ENCODE peak calls at places on chromosomes 11 and 22, in ten cellular contexts. One of them, this sample, is unnamed.

GRCh38 chr11:69167130-69167915 is 11.6 kb downstream of the SMIM38 start:
- DNase-seq in osteoblast: no peak
- DNase-seq in fibroblast of the aortic adventitia: no peak
- DNase-seq in upper lobe of left lung: no peak
- DNase-seq in nephron progenitor cell: no peak
- DNase-seq in dorsolateral prefrontal cortex: no peak
- DNase-seq in WTC11: no peak
- DNase-seq in chondrocyte: peak
- DNase-seq in choroid plexus epithelial cell: no peak
- DNase-seq in pancreas: no peak
- DNase-seq in this sample: no peak

GRCh38 chr11:104001474-104001873 is 35.0 kb upstream of the DDI1 start:
- DNase-seq in WTC11: no peak
- DNase-seq in fibroblast of the aortic adventitia: peak
- DNase-seq in osteoblast: no peak
- DNase-seq in nephron progenitor cell: no peak
- DNase-seq in choroid plexus epithelial cell: peak
- DNase-seq in chondrocyte: no peak
- DNase-seq in dorsolateral prefrontal cortex: no peak
- DNase-seq in upper lobe of left lung: no peak
- DNase-seq in pancreas: no peak
- DNase-seq in this sample: no peak

GRCh38 chr11:82315093-82315492 is 418.6 kb downstream of the FAM181B start:
- DNase-seq in upper lobe of left lung: peak
- DNase-seq in pancreas: peak
- DNase-seq in chondrocyte: no peak
- DNase-seq in dorsolateral prefrontal cortex: no peak
- DNase-seq in WTC11: peak
- DNase-seq in osteoblast: no peak
- DNase-seq in nephron progenitor cell: peak
- DNase-seq in choroid plexus epithelial cell: no peak
- DNase-seq in fibroblast of the aortic adventitia: no peak
- DNase-seq in this sample: no peak

GRCh38 chr11:94775576-94776327 is 7.6 kb downstream of the AMOTL1 start:
- DNase-seq in dorsolateral prefrontal cortex: no peak
- DNase-seq in upper lobe of left lung: no peak
- DNase-seq in nephron progenitor cell: no peak
- DNase-seq in chondrocyte: no peak
- DNase-seq in osteoblast: no peak
- DNase-seq in choroid plexus epithelial cell: no peak
- DNase-seq in pancreas: no peak
- DNase-seq in fibroblast of the aortic adventitia: no peak
- DNase-seq in WTC11: no peak
- DNase-seq in this sample: no peak

GRCh38 chr11:36129955-36130354 is 159.3 kb downstream of the COMMD9 start:
- DNase-seq in osteoblast: no peak
- DNase-seq in choroid plexus epithelial cell: no peak
- DNase-seq in pancreas: no peak
- DNase-seq in WTC11: no peak
- DNase-seq in upper lobe of left lung: no peak
- DNase-seq in fibroblast of the aortic adventitia: no peak
- DNase-seq in chondrocyte: no peak
- DNase-seq in nephron progenitor cell: no peak
- DNase-seq in dorsolateral prefrontal cortex: no peak
- DNase-seq in this sample: no peak

GRCh38 chr22:46104170-46104880 is 46.0 kb upstream of the PPARA start:
- DNase-seq in fibroblast of the aortic adventitia: no peak
- DNase-seq in upper lobe of left lung: no peak
- DNase-seq in WTC11: no peak
- DNase-seq in osteoblast: no peak
- DNase-seq in pancreas: peak
- DNase-seq in dorsolateral prefrontal cortex: peak
- DNase-seq in nephron progenitor cell: no peak
- DNase-seq in chondrocyte: no peak
- DNase-seq in choroid plexus epithelial cell: no peak
- DNase-seq in this sample: no peak

GRCh38 chr11:119864836-119865235 is 135.8 kb upstream of the NECTIN1 start:
- DNase-seq in upper lobe of left lung: no peak
- DNase-seq in WTC11: no peak
- DNase-seq in fibroblast of the aortic adventitia: no peak
- DNase-seq in dorsolateral prefrontal cortex: no peak
- DNase-seq in choroid plexus epithelial cell: no peak
- DNase-seq in pancreas: no peak
- DNase-seq in osteoblast: no peak
- DNase-seq in chondrocyte: no peak
- DNase-seq in nephron progenitor cell: no peak
- DNase-seq in this sample: no peak

GRCh38 chr11:79077684-79078379 is 363.0 kb downstream of the TENM4 start:
- DNase-seq in osteoblast: no peak
- DNase-seq in choroid plexus epithelial cell: no peak
- DNase-seq in upper lobe of left lung: no peak
- DNase-seq in chondrocyte: no peak
- DNase-seq in WTC11: no peak
- DNase-seq in nephron progenitor cell: no peak
- DNase-seq in dorsolateral prefrontal cortex: no peak
- DNase-seq in fibroblast of the aortic adventitia: no peak
- DNase-seq in pancreas: no peak
- DNase-seq in this sample: no peak

GRCh38 chr22:32106930-32107329 is 52.2 kb downstream of the C22orf42 start:
- DNase-seq in choroid plexus epithelial cell: peak
- DNase-seq in fibroblast of the aortic adventitia: peak
- DNase-seq in chondrocyte: no peak
- DNase-seq in WTC11: peak
- DNase-seq in pancreas: no peak
- DNase-seq in dorsolateral prefrontal cortex: no peak
- DNase-seq in osteoblast: no peak
- DNase-seq in nephron progenitor cell: peak
- DNase-seq in upper lobe of left lung: no peak
- DNase-seq in this sample: no peak

GRCh38 chr11:77730789-77731188 is 89.7 kb downstream of the RSF1 start:
- DNase-seq in pancreas: no peak
- DNase-seq in dorsolateral prefrontal cortex: no peak
- DNase-seq in choroid plexus epithelial cell: no peak
- DNase-seq in osteoblast: no peak
- DNase-seq in upper lobe of left lung: no peak
- DNase-seq in nephron progenitor cell: no peak
- DNase-seq in chondrocyte: no peak
- DNase-seq in WTC11: no peak
- DNase-seq in fibroblast of the aortic adventitia: no peak
- DNase-seq in this sample: no peak

GRCh38 chr11:77732143-77732542 is 88.4 kb downstream of the RSF1 start:
- DNase-seq in chondrocyte: no peak
- DNase-seq in fibroblast of the aortic adventitia: no peak
- DNase-seq in dorsolateral prefrontal cortex: no peak
- DNase-seq in choroid plexus epithelial cell: no peak
- DNase-seq in pancreas: no peak
- DNase-seq in upper lobe of left lung: no peak
- DNase-seq in WTC11: no peak
- DNase-seq in osteoblast: no peak
- DNase-seq in nephron progenitor cell: no peak
- DNase-seq in this sample: no peak

GRCh38 chr11:77729063-77729462 is 91.5 kb downstream of the RSF1 start:
- DNase-seq in fibroblast of the aortic adventitia: no peak
- DNase-seq in pancreas: no peak
- DNase-seq in dorsolateral prefrontal cortex: no peak
- DNase-seq in nephron progenitor cell: no peak
- DNase-seq in osteoblast: no peak
- DNase-seq in choroid plexus epithelial cell: no peak
- DNase-seq in WTC11: no peak
- DNase-seq in upper lobe of left lung: no peak
- DNase-seq in chondrocyte: no peak
- DNase-seq in this sample: no peak

DNA sequence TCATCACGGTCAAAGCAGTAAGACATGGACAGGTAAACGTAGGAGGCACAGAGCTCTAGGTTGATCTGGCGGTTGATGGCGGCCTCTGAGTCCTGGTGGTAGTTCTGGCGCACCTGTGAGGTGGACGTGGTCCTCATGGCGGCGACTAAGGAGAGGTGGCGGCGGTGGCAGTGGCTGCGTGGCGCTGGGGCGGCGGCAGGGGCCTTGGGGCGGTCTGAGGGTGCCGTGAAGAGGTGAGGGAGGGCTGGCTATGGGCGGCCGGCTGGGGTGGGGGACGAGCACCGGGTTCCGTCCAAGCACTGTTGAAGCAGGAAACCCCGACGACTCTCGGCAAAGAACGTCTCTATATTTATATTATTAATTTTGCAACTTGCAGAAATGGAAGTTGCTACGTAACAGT is 85.6 kb downstream of the RSF1 start:
- DNase-seq in upper lobe of left lung: no peak
- DNase-seq in nephron progenitor cell: no peak
- DNase-seq in chondrocyte: peak
- DNase-seq in fibroblast of the aortic adventitia: no peak
- DNase-seq in dorsolateral prefrontal cortex: no peak
- DNase-seq in osteoblast: no peak
- DNase-seq in pancreas: no peak
- DNase-seq in choroid plexus epithelial cell: no peak
- DNase-seq in WTC11: no peak
- DNase-seq in this sample: no peak
- TF ChIP-seq CTCF in upper lobe of left lung: no peak
- TF ChIP-seq CTCF in nephron progenitor cell: no peak
- TF ChIP-seq CTCF in chondrocyte: no peak
- TF ChIP-seq CTCF in fibroblast of the aortic adventitia: no peak
- TF ChIP-seq CTCF in dorsolateral prefrontal cortex: no peak
- TF ChIP-seq CTCF in osteoblast: no peak
- TF ChIP-seq CTCF in pancreas: no peak
- TF ChIP-seq CTCF in choroid plexus epithelial cell: no peak
- TF ChIP-seq CTCF in WTC11: no peak
- TF ChIP-seq CTCF in this sample: no peak

DNA sequence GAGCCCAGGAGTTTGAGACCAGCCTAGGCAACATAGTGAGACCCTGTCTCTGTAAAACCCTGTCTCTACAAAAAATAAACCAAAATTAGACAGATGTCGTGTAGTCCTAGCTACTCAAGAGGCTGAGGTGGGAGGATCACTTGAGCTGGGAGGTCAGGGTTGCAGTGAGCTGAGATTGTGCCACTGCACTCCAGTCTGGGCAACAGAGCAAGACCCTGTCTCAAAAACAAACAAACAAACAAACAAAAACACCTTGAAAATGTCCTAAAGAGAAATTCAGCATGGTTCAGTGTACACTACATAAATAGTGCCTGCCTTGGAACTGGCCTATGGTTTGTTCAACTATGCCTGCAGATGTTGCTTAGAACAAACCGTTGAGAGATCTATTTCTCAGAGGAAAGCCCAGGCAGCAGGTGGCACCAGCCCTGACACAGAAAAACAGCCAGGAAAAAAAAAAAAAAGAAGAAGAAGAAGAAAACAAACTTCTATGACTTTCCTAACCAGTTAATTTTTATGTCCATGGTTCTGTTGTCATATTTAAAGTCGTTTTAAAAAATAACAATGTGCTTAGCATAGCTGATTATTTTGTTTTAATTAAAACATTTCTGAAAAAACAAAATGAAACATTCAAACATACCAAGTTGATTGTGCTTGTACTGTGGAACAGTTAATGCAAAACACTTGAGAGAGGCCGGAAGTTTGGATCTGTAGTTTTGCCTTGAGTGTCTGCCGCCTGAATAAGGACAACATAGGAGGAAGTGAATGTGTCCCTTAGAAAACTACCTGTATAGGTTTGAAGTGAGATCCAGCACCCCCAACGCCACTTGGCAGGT is 5.4 kb downstream of the KREMEN1 start:
- DNase-seq in fibroblast of the aortic adventitia: no peak
- DNase-seq in pancreas: no peak
- DNase-seq in choroid plexus epithelial cell: no peak
- DNase-seq in chondrocyte: no peak
- DNase-seq in upper lobe of left lung: no peak
- DNase-seq in osteoblast: no peak
- DNase-seq in dorsolateral prefrontal cortex: no peak
- DNase-seq in WTC11: no peak
- DNase-seq in nephron progenitor cell: no peak
- DNase-seq in this sample: no peak
- TF ChIP-seq CTCF in fibroblast of the aortic adventitia: no peak
- TF ChIP-seq CTCF in pancreas: no peak
- TF ChIP-seq CTCF in choroid plexus epithelial cell: peak
- TF ChIP-seq CTCF in chondrocyte: no peak
- TF ChIP-seq CTCF in upper lobe of left lung: no peak
- TF ChIP-seq CTCF in osteoblast: no peak
- TF ChIP-seq CTCF in dorsolateral prefrontal cortex: no peak
- TF ChIP-seq CTCF in WTC11: no peak
- TF ChIP-seq CTCF in nephron progenitor cell: no peak
- TF ChIP-seq CTCF in this sample: no peak

GRCh38 chr11:774873-775592 is 2.3 kb downstream of the GATD1 start:
- DNase-seq in WTC11: peak
- DNase-seq in nephron progenitor cell: no peak
- DNase-seq in pancreas: peak
- DNase-seq in chondrocyte: peak
- DNase-seq in fibroblast of the aortic adventitia: peak
- DNase-seq in osteoblast: peak
- DNase-seq in upper lobe of left lung: no peak
- DNase-seq in dorsolateral prefrontal cortex: no peak
- DNase-seq in choroid plexus epithelial cell: no peak
- DNase-seq in this sample: peak

GRCh38 chr11:779120-779954 is 2.0 kb upstream of the GATD1 start:
- DNase-seq in pancreas: peak
- DNase-seq in nephron progenitor cell: peak
- DNase-seq in WTC11: peak
- DNase-seq in choroid plexus epithelial cell: no peak
- DNase-seq in dorsolateral prefrontal cortex: no peak
- DNase-seq in osteoblast: no peak
- DNase-seq in upper lobe of left lung: no peak
- DNase-seq in chondrocyte: no peak
- DNase-seq in fibroblast of the aortic adventitia: no peak
- DNase-seq in this sample: no peak

GRCh38 chr11:773830-774229 is 3.5 kb downstream of the GATD1 start:
- DNase-seq in pancreas: no peak
- DNase-seq in upper lobe of left lung: no peak
- DNase-seq in fibroblast of the aortic adventitia: no peak
- DNase-seq in choroid plexus epithelial cell: no peak
- DNase-seq in nephron progenitor cell: no peak
- DNase-seq in osteoblast: peak
- DNase-seq in dorsolateral prefrontal cortex: no peak
- DNase-seq in chondrocyte: peak
- DNase-seq in WTC11: no peak
- DNase-seq in this sample: no peak

GRCh38 chr11:777288-778255 is at the start of gene GATD1:
- DNase-seq in chondrocyte: peak
- DNase-seq in WTC11: peak
- DNase-seq in fibroblast of the aortic adventitia: peak
- DNase-seq in choroid plexus epithelial cell: peak
- DNase-seq in pancreas: peak
- DNase-seq in dorsolateral prefrontal cortex: peak
- DNase-seq in upper lobe of left lung: peak
- DNase-seq in osteoblast: peak
- DNase-seq in nephron progenitor cell: peak
- DNase-seq in this sample: peak

GRCh38 chr11:776459-777287 is 614 bp downstream of the GATD1 start:
- DNase-seq in fibroblast of the aortic adventitia: no peak
- DNase-seq in choroid plexus epithelial cell: peak
- DNase-seq in pancreas: peak
- DNase-seq in dorsolateral prefrontal cortex: no peak
- DNase-seq in WTC11: peak
- DNase-seq in osteoblast: peak
- DNase-seq in upper lobe of left lung: no peak
- DNase-seq in chondrocyte: peak
- DNase-seq in nephron progenitor cell: peak
- DNase-seq in this sample: peak
- TF ChIP-seq CTCF in fibroblast of the aortic adventitia: no peak
- TF ChIP-seq CTCF in choroid plexus epithelial cell: no peak
- TF ChIP-seq CTCF in pancreas: no peak
- TF ChIP-seq CTCF in dorsolateral prefrontal cortex: no peak
- TF ChIP-seq CTCF in WTC11: no peak
- TF ChIP-seq CTCF in osteoblast: no peak
- TF ChIP-seq CTCF in upper lobe of left lung: no peak
- TF ChIP-seq CTCF in chondrocyte: no peak
- TF ChIP-seq CTCF in nephron progenitor cell: no peak
- TF ChIP-seq CTCF in this sample: no peak

GRCh38 chr11:130371004-130371590 is 56.4 kb upstream of the ZBTB44 start:
- DNase-seq in pancreas: no peak
- DNase-seq in nephron progenitor cell: no peak
- DNase-seq in WTC11: no peak
- DNase-seq in osteoblast: no peak
- DNase-seq in upper lobe of left lung: no peak
- DNase-seq in fibroblast of the aortic adventitia: no peak
- DNase-seq in dorsolateral prefrontal cortex: no peak
- DNase-seq in chondrocyte: no peak
- DNase-seq in choroid plexus epithelial cell: peak
- DNase-seq in this sample: peak
- TF ChIP-seq CTCF in pancreas: no peak
- TF ChIP-seq CTCF in nephron progenitor cell: no peak
- TF ChIP-seq CTCF in WTC11: no peak
- TF ChIP-seq CTCF in osteoblast: peak
- TF ChIP-seq CTCF in upper lobe of left lung: no peak
- TF ChIP-seq CTCF in fibroblast of the aortic adventitia: no peak
- TF ChIP-seq CTCF in dorsolateral prefrontal cortex: no peak
- TF ChIP-seq CTCF in chondrocyte: peak
- TF ChIP-seq CTCF in choroid plexus epithelial cell: peak
- TF ChIP-seq CTCF in this sample: no peak